ENCODE peak calls at places on chromosomes 1 and 21, in six cellular contexts. L is pancreas, W is choroid plexus epithelial cell, U is GM20000, I is PC-3, T is epithelial cell of esophagus. C is an unnamed sample.

GRCh38 chr1:54421101-54421504 is 14.9 kb upstream of the SSBP3 start:
- DNase-seq in L (peak; percentile 50), W (no peak), U (no peak), I (peak; percentile 50), T (peak; percentile 73), C (no peak)

GRCh38 chr1:155277896-155278688 is 829 bp downstream of the HCN3 start:
- DNase-seq in L (peak; percentile 60), W (peak; percentile 31), U (peak; percentile 80), I (peak; percentile 51), T (peak; percentile 59), C (peak; percentile 95)

GRCh38 chr1:119781434-119782210 is 12.9 kb upstream of the HMGCS2 start:
- DNase-seq in L (no peak), W (no peak), U (no peak), I (no peak), T (no peak), C (no peak)

GRCh38 chr1:182549346-182549745 is 39.7 kb downstream of the RNASEL start:
- DNase-seq in L (no peak), W (no peak), U (no peak), I (no peak), T (no peak), C (no peak)

GRCh38 chr1:30900486-30900885 is 8.1 kb downstream of the SDC3 start:
- DNase-seq in L (no peak), W (no peak), U (no peak), I (no peak), T (no peak), C (peak; percentile 66)

GRCh38 chr1:99580451-99580850 is 65.5 kb upstream of the PALMD start:
- DNase-seq in L (no peak), W (peak; percentile 18), U (no peak), I (no peak), T (peak; percentile 99), C (no peak)

GRCh38 chr1:161227196-161227871 is 1.5 kb downstream of the TOMM40L start:
- DNase-seq in L (peak; percentile 79), W (peak; percentile 86), U (peak; percentile 78), I (peak; percentile 85), T (peak; percentile 81), C (peak; percentile 89)

GRCh38 chr21:27580276-27580675 is 613.4 kb upstream of the ADAMTS5 start:
- DNase-seq in L (no peak), W (peak; percentile 51), U (no peak), I (peak; percentile 58), T (peak; percentile 33), C (peak; percentile 15)

GRCh38 chr1:189654906-189655305 is 822.8 kb downstream of the BRINP3 start:
- DNase-seq in L (no peak), W (peak; percentile 71), U (no peak), I (peak; percentile 38), T (peak; percentile 71), C (no peak)

GRCh38 chr1:57270926-57271698 is 152.7 kb downstream of the DAB1 start:
- DNase-seq in L (no peak), W (no peak), U (no peak), I (no peak), T (peak; percentile 44), C (no peak)

GRCh38 chr1:24622218-24622617 is 20.9 kb upstream of the SRRM1 start:
- DNase-seq in L (no peak), W (no peak), U (no peak), I (no peak), T (no peak), C (no peak)

GRCh38 chr1:221923921-221924598 is 182.2 kb upstream of the DUSP10 start:
- DNase-seq in L (no peak), W (no peak), U (no peak), I (no peak), T (no peak), C (peak; percentile 82)

GRCh38 chr1:22776051-22776611 is 65.5 kb downstream of the EPHB2 start:
- DNase-seq in L (no peak), W (no peak), U (no peak), I (peak; percentile 30), T (no peak), C (peak; percentile 41)

GRCh38 chr1:218553197-218553596 is 208.1 kb downstream of the TGFB2 start:
- DNase-seq in L (no peak), W (peak; percentile 55), U (no peak), I (peak; percentile 73), T (no peak), C (no peak)

GRCh38 chr1:119279441-119280415 is 88.9 kb upstream of the HAO2 start:
- DNase-seq in L (no peak), W (peak; percentile 91), U (no peak), I (peak; percentile 92), T (peak; percentile 95), C (peak; percentile 36)

GRCh38 chr1:231485029-231485784 is 43.3 kb upstream of the TSNAX start:
- DNase-seq in L (no peak), W (peak; percentile 31), U (no peak), I (no peak), T (no peak), C (no peak)

GRCh38 chr1:36014722-36015220 is 69.1 kb upstream of the TEKT2 start:
- DNase-seq in L (no peak), W (peak; percentile 53), U (no peak), I (no peak), T (no peak), C (no peak)

GRCh38 chr1:9870572-9870971 is 39.5 kb downstream of the CTNNBIP1 start:
- DNase-seq in L (no peak), W (no peak), U (no peak), I (no peak), T (no peak), C (no peak)

GRCh38 chr1:212718499-212718898 is 18.9 kb upstream of the BATF3 start:
- DNase-seq in L (no peak), W (peak; percentile 59), U (no peak), I (peak; percentile 64), T (peak; percentile 12), C (no peak)

GRCh38 chr21:35134299-35134698 is 85.2 kb upstream of the RUNX1 start:
- DNase-seq in L (no peak), W (no peak), U (no peak), I (no peak), T (no peak), C (no peak)

GRCh38 chr1:63843010-63843409 is 69.2 kb downstream of the ROR1 start:
- DNase-seq in L (no peak), W (no peak), U (no peak), I (no peak), T (no peak), C (no peak)

GRCh38 chr1:63845346-63845745 is 71.5 kb downstream of the ROR1 start:
- DNase-seq in L (no peak), W (no peak), U (no peak), I (no peak), T (no peak), C (no peak)

GRCh38 chr1:63848764-63849548 is 75.1 kb downstream of the ROR1 start:
- DNase-seq in L (no peak), W (no peak), U (no peak), I (no peak), T (no peak), C (no peak)

GRCh38 chr1:63847308-63847910 is 73.6 kb downstream of the ROR1 start:
- DNase-seq in L (no peak), W (no peak), U (no peak), I (peak; percentile 89), T (peak; percentile 80), C (no peak)

DNA sequence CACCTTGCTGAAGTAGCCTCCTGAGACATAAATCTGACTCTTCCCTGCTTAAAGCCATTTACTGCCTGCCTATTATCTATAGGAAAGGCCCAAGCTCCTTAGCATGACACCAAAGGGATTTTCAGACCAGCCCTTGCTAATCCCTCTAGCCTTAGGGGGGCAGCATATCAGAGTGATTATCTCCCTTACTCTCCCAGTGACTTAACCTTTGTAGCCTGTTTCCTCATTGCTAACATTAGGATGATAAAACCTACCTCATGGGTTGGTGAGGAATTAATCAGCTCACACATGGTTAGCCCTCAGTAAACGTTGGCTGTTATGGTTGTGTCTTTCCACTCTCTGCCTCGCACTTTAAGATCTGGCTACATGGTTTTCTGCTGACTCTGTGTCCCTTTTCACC is 70.1 kb downstream of the ROR1 start:
- DNase-seq in L (no peak), W (no peak), U (no peak), I (no peak), T (no peak), C (no peak)
- TF ChIP-seq CTCF in L (no peak), W (no peak), U (no peak), I (peak; percentile 15), T (no peak), C (no peak)

DNA sequence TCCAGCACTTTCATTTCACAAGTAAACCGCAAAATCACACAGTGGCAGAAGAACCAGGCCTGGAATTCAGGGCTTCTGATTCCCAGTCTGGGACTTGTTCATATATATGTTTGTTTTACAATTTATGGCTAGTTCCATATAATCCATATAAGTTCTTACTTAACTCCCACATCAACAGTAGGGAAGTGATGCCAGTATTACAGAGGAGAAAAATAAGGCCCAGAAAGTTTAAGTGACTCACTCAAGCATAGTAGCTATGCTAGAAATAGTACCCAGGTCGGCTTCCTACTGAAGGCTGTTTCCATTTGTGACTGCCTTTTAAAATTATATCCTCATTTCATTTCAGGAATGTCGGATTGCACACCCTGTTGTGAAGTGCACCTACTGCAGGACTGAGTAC is 1.4 kb downstream of the FAM76A start:
- DNase-seq in L (no peak), W (peak; percentile 52), U (no peak), I (peak; percentile 17), T (peak; percentile 39), C (peak; percentile 83)
- TF ChIP-seq CTCF in L (no peak), W (no peak), U (no peak), I (no peak), T (no peak), C (no peak)

DNA sequence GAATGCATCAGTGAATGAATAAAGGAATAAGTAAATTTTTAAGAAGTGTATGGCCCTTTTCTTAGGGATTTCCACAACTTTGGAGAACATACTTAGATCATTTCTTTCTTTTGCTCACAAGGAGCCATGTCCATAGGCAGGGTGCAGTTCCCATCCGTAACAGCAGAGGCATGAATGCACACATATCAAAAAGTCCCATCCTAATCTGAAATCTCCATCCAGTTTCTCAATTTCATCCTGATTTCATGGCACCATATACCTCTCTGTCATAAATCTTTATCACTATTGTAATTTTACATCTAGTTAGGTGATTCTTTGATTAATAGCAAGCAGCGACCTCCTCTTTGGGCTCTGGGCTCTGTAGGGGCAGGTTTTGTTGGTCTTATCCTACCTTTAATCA is 359.2 kb downstream of the RRAGC start:
- DNase-seq in L (no peak), W (peak; percentile 31), U (no peak), I (peak; percentile 11), T (peak; percentile 8), C (no peak)
- TF ChIP-seq CTCF in L (no peak), W (peak; percentile 63), U (no peak), I (peak; percentile 51), T (peak; percentile 63), C (peak; percentile 43)

DNA sequence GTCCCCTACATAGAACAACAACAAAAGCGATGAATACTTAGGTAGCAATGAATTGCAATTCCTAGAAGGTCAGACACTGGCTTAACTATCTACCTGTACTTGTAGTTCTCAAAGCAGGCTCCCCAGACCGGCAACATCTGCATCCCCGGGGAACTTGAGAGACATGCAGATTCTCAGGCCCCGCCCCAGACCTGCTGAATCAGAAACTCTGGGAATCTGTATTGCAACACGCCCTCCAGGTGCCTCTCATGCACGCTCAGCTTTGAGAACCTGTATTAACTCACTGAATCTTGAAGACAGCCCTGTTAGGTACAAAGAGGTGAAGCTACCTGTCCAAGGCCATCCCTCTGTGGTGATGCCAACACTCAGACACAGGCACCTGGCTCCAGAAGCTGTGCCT is 128.1 kb downstream of the KAZN start:
- DNase-seq in L (no peak), W (no peak), U (no peak), I (no peak), T (peak; percentile 66), C (no peak)
- TF ChIP-seq CTCF in L (no peak), W (no peak), U (no peak), I (no peak), T (no peak), C (no peak)